ENCODE peak calls at places on chromosomes 3 and 15, in seven cellular contexts. One of them, this sample, is unnamed.

GRCh38 chr3:105394177-105394576 is 27.5 kb downstream of the ALCAM start:
- DNase-seq in testis: no peak
- DNase-seq in brain microvascular endothelial cell: peak; percentile 97
- DNase-seq in ovary: no peak
- DNase-seq in small intestine: no peak
- DNase-seq in SJSA1: no peak
- DNase-seq in cardiac muscle cell: no peak
- DNase-seq in this sample: no peak

GRCh38 chr3:184005981-184006507 is 11.6 kb downstream of the ABCC5 start:
- DNase-seq in testis: peak; percentile 22
- DNase-seq in brain microvascular endothelial cell: peak; percentile 12
- DNase-seq in ovary: peak; percentile 51
- DNase-seq in small intestine: peak; percentile 99
- DNase-seq in SJSA1: no peak
- DNase-seq in cardiac muscle cell: peak; percentile 52
- DNase-seq in this sample: peak; percentile 76

GRCh38 chr3:24470277-24470676 is 24.4 kb downstream of the THRB start:
- DNase-seq in testis: no peak
- DNase-seq in brain microvascular endothelial cell: no peak
- DNase-seq in ovary: no peak
- DNase-seq in small intestine: no peak
- DNase-seq in SJSA1: no peak
- DNase-seq in cardiac muscle cell: no peak
- DNase-seq in this sample: no peak

GRCh38 chr15:44535509-44536297 is 1.2 kb upstream of the EIF3J start:
- DNase-seq in testis: peak; percentile 34
- DNase-seq in brain microvascular endothelial cell: no peak
- DNase-seq in ovary: peak; percentile 50
- DNase-seq in small intestine: peak; percentile 37
- DNase-seq in SJSA1: no peak
- DNase-seq in cardiac muscle cell: peak; percentile 46
- DNase-seq in this sample: peak; percentile 19

GRCh38 chr3:88151358-88151757 is 1.6 kb downstream of the C3orf38 start:
- DNase-seq in testis: no peak
- DNase-seq in brain microvascular endothelial cell: no peak
- DNase-seq in ovary: no peak
- DNase-seq in small intestine: no peak
- DNase-seq in SJSA1: no peak
- DNase-seq in cardiac muscle cell: no peak
- DNase-seq in this sample: no peak

GRCh38 chr15:79185199-79185598 is 94.6 kb upstream of the RASGRF1 start:
- DNase-seq in testis: peak; percentile 67
- DNase-seq in brain microvascular endothelial cell: peak; percentile 11
- DNase-seq in ovary: no peak
- DNase-seq in small intestine: no peak
- DNase-seq in SJSA1: no peak
- DNase-seq in cardiac muscle cell: no peak
- DNase-seq in this sample: no peak

GRCh38 chr3:111761309-111761795 is 97.7 kb upstream of the PHLDB2 start:
- DNase-seq in testis: no peak
- DNase-seq in brain microvascular endothelial cell: peak; percentile 78
- DNase-seq in ovary: no peak
- DNase-seq in small intestine: no peak
- DNase-seq in SJSA1: no peak
- DNase-seq in cardiac muscle cell: no peak
- DNase-seq in this sample: no peak

GRCh38 chr3:195021674-195022073 is 249.3 kb downstream of the XXYLT1 start:
- DNase-seq in testis: no peak
- DNase-seq in brain microvascular endothelial cell: no peak
- DNase-seq in ovary: no peak
- DNase-seq in small intestine: no peak
- DNase-seq in SJSA1: no peak
- DNase-seq in cardiac muscle cell: no peak
- DNase-seq in this sample: no peak

GRCh38 chr3:33940736-33941135 is 142.3 kb downstream of the PDCD6IP start:
- DNase-seq in testis: no peak
- DNase-seq in brain microvascular endothelial cell: no peak
- DNase-seq in ovary: no peak
- DNase-seq in small intestine: no peak
- DNase-seq in SJSA1: no peak
- DNase-seq in cardiac muscle cell: peak; percentile 28
- DNase-seq in this sample: no peak

GRCh38 chr3:143974877-143975238 is 3.2 kb downstream of the DIPK2A start:
- DNase-seq in testis: no peak
- DNase-seq in brain microvascular endothelial cell: no peak
- DNase-seq in ovary: no peak
- DNase-seq in small intestine: no peak
- DNase-seq in SJSA1: no peak
- DNase-seq in cardiac muscle cell: no peak
- DNase-seq in this sample: no peak

GRCh38 chr3:143974181-143974876 is 2.7 kb downstream of the DIPK2A start:
- DNase-seq in testis: no peak
- DNase-seq in brain microvascular endothelial cell: no peak
- DNase-seq in ovary: no peak
- DNase-seq in small intestine: no peak
- DNase-seq in SJSA1: no peak
- DNase-seq in cardiac muscle cell: no peak
- DNase-seq in this sample: no peak

GRCh38 chr3:143972155-143972494 is 502 bp downstream of the DIPK2A start:
- DNase-seq in testis: no peak
- DNase-seq in brain microvascular endothelial cell: no peak
- DNase-seq in ovary: no peak
- DNase-seq in small intestine: peak; percentile 61
- DNase-seq in SJSA1: no peak
- DNase-seq in cardiac muscle cell: no peak
- DNase-seq in this sample: no peak

GRCh38 chr3:143972495-143973351 is 1.1 kb downstream of the DIPK2A start:
- DNase-seq in testis: peak; percentile 87
- DNase-seq in brain microvascular endothelial cell: peak; percentile 85
- DNase-seq in ovary: peak; percentile 81
- DNase-seq in small intestine: peak; percentile 63
- DNase-seq in SJSA1: peak; percentile 51
- DNase-seq in cardiac muscle cell: peak; percentile 80
- DNase-seq in this sample: peak; percentile 71

GRCh38 chr3:143973352-143974021 is 1.9 kb downstream of the DIPK2A start:
- DNase-seq in testis: peak; percentile 36
- DNase-seq in brain microvascular endothelial cell: peak; percentile 14
- DNase-seq in ovary: no peak
- DNase-seq in small intestine: peak; percentile 36
- DNase-seq in SJSA1: no peak
- DNase-seq in cardiac muscle cell: peak; percentile 23
- DNase-seq in this sample: no peak
- H3K27ac ChIP-seq in testis: peak overlapping the region; percentile 96
- H3K27ac ChIP-seq in brain microvascular endothelial cell: peak overlapping the region; percentile 67
- H3K27ac ChIP-seq in ovary: peak overlapping the region; percentile 90
- H3K27ac ChIP-seq in small intestine: peak overlapping the region; percentile 99
- H3K27ac ChIP-seq in SJSA1: no peak overlapping the region
- H3K27ac ChIP-seq in cardiac muscle cell: peak overlapping the region; percentile 96
- H3K27ac ChIP-seq in this sample: peak overlapping the region; percentile 95

GRCh38 chr3:17373304-17373703 is 369.1 kb downstream of the TBC1D5 start:
- DNase-seq in testis: no peak
- DNase-seq in brain microvascular endothelial cell: no peak
- DNase-seq in ovary: no peak
- DNase-seq in small intestine: no peak
- DNase-seq in SJSA1: no peak
- DNase-seq in cardiac muscle cell: no peak
- DNase-seq in this sample: no peak
- H3K27ac ChIP-seq in testis: no peak overlapping the region
- H3K27ac ChIP-seq in brain microvascular endothelial cell: no peak overlapping the region
- H3K27ac ChIP-seq in ovary: no peak overlapping the region
- H3K27ac ChIP-seq in small intestine: no peak overlapping the region
- H3K27ac ChIP-seq in SJSA1: no peak overlapping the region
- H3K27ac ChIP-seq in cardiac muscle cell: no peak overlapping the region
- H3K27ac ChIP-seq in this sample: no peak overlapping the region

GRCh38 chr3:36689560-36689959 is 74.8 kb downstream of the DCLK3 start:
- DNase-seq in testis: no peak
- DNase-seq in brain microvascular endothelial cell: no peak
- DNase-seq in ovary: no peak
- DNase-seq in small intestine: no peak
- DNase-seq in SJSA1: no peak
- DNase-seq in cardiac muscle cell: no peak
- DNase-seq in this sample: no peak
- H3K27ac ChIP-seq in testis: no peak overlapping the region
- H3K27ac ChIP-seq in brain microvascular endothelial cell: no peak overlapping the region
- H3K27ac ChIP-seq in ovary: no peak overlapping the region
- H3K27ac ChIP-seq in small intestine: no peak overlapping the region
- H3K27ac ChIP-seq in SJSA1: no peak overlapping the region
- H3K27ac ChIP-seq in cardiac muscle cell: no peak overlapping the region
- H3K27ac ChIP-seq in this sample: no peak overlapping the region

GRCh38 chr3:168273917-168274316 is 178.2 kb upstream of the GOLIM4 start:
- DNase-seq in testis: no peak
- DNase-seq in brain microvascular endothelial cell: no peak
- DNase-seq in ovary: no peak
- DNase-seq in small intestine: no peak
- DNase-seq in SJSA1: no peak
- DNase-seq in cardiac muscle cell: no peak
- DNase-seq in this sample: no peak

GRCh38 chr3:168267179-168267578 is 171.5 kb upstream of the GOLIM4 start:
- DNase-seq in testis: no peak
- DNase-seq in brain microvascular endothelial cell: no peak
- DNase-seq in ovary: no peak
- DNase-seq in small intestine: no peak
- DNase-seq in SJSA1: no peak
- DNase-seq in cardiac muscle cell: no peak
- DNase-seq in this sample: no peak

GRCh38 chr3:168269019-168269418 is 173.3 kb upstream of the GOLIM4 start:
- DNase-seq in testis: no peak
- DNase-seq in brain microvascular endothelial cell: no peak
- DNase-seq in ovary: no peak
- DNase-seq in small intestine: no peak
- DNase-seq in SJSA1: no peak
- DNase-seq in cardiac muscle cell: no peak
- DNase-seq in this sample: no peak

GRCh38 chr3:168275662-168276061 is 179.9 kb upstream of the GOLIM4 start:
- DNase-seq in testis: no peak
- DNase-seq in brain microvascular endothelial cell: no peak
- DNase-seq in ovary: no peak
- DNase-seq in small intestine: no peak
- DNase-seq in SJSA1: no peak
- DNase-seq in cardiac muscle cell: no peak
- DNase-seq in this sample: no peak

GRCh38 chr3:168272343-168272984 is 176.7 kb upstream of the GOLIM4 start:
- DNase-seq in testis: no peak
- DNase-seq in brain microvascular endothelial cell: peak; percentile 53
- DNase-seq in ovary: no peak
- DNase-seq in small intestine: no peak
- DNase-seq in SJSA1: no peak
- DNase-seq in cardiac muscle cell: no peak
- DNase-seq in this sample: no peak
- H3K27ac ChIP-seq in testis: no peak overlapping the region
- H3K27ac ChIP-seq in brain microvascular endothelial cell: no peak overlapping the region
- H3K27ac ChIP-seq in ovary: no peak overlapping the region
- H3K27ac ChIP-seq in small intestine: no peak overlapping the region
- H3K27ac ChIP-seq in SJSA1: no peak overlapping the region
- H3K27ac ChIP-seq in cardiac muscle cell: no peak overlapping the region
- H3K27ac ChIP-seq in this sample: no peak overlapping the region

DNA sequence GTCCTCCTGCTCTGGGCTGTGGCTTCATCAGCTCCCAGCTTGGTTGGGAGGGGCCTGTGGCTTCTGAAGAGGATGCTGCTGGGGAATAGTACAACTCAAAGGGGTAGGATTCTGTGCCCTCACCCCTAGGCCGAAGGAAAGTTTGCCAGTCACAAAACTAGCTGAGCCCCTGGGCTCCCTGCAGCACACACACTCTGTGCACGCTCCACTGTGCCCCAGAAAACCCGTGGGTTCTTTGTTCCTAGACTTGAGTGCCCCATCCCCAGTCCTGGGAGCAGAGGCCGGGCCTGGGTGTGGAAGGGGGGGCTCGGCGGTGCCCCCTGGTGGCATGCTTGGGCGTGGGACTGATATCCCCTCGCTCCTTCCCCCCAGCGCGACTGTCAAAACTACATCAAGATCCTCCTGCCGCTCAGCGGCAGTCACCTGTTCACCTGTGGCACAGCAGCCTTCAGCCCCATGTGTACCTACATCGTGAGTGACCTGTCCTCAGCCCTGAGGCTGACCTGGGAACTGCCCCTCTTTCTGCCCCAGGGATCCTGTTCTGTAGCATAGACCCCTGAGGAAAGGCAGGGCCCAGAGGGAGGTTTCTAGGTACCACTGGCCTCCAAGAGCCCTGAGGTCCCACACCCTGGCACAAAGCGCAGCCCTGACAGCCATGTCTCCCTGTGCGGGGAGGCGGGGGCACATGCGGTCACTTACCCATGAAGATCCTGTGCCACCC is 14.2 kb downstream of the CIB1 start:
- DNase-seq in testis: no peak
- DNase-seq in brain microvascular endothelial cell: no peak
- DNase-seq in ovary: peak; percentile 66
- DNase-seq in small intestine: no peak
- DNase-seq in SJSA1: peak; percentile 66
- DNase-seq in cardiac muscle cell: peak; percentile 54
- DNase-seq in this sample: peak; percentile 67
- H3K27ac ChIP-seq in testis: no peak overlapping the region
- H3K27ac ChIP-seq in brain microvascular endothelial cell: no peak overlapping the region
- H3K27ac ChIP-seq in ovary: no peak overlapping the region
- H3K27ac ChIP-seq in small intestine: no peak overlapping the region
- H3K27ac ChIP-seq in SJSA1: no peak overlapping the region
- H3K27ac ChIP-seq in cardiac muscle cell: no peak overlapping the region
- H3K27ac ChIP-seq in this sample: peak overlapping the region; percentile 22

This sample was measured in body of pancreas.